ENCODE peak calls at places on chromosomes 1 and 21, in four cellular contexts. X is lower lobe of right lung, T is spleen, E is AG10803. F is an unnamed sample.

GRCh38 chr1:22665752-22666151 is 12.7 kb downstream of the C1QB start:
- DNase-seq in T (no peak), X (no peak), E (peak), F (peak)

GRCh38 chr1:220776725-220777326 is 9.9 kb upstream of the MTARC1 start:
- DNase-seq in E (peak), T (peak), X (peak), F (peak)

GRCh38 chr1:100217834-100218233 is 31.8 kb downstream of the DBT start:
- DNase-seq in E (no peak), X (no peak), T (no peak), F (no peak)

GRCh38 chr1:154972517-154973343 is 1.8 kb upstream of the CKS1B start:
- DNase-seq in X (peak), T (peak), E (peak), F (peak)

GRCh38 chr1:34683616-34684015 is 71.2 kb upstream of the GJB5 start:
- DNase-seq in X (no peak), T (no peak), E (no peak), F (no peak)

GRCh38 chr21:35234725-35235124 is 185.6 kb upstream of the RUNX1 start:
- DNase-seq in X (no peak), E (peak), T (no peak), F (peak)

GRCh38 chr1:184954232-184954995 is 19.9 kb downstream of the NIBAN1 start:
- DNase-seq in E (no peak), T (no peak), X (no peak), F (no peak)

GRCh38 chr1:200896571-200897187 is 2.0 kb downstream of the INAVA start:
- DNase-seq in T (peak), E (no peak), X (peak), F (peak)

GRCh38 chr1:70718086-70718630 is 307.1 kb downstream of the CTH start:
- DNase-seq in E (peak), X (no peak), T (no peak), F (no peak)

GRCh38 chr1:71068325-71069240 is 12.3 kb downstream of the ZRANB2 start:
- DNase-seq in X (no peak), E (peak), T (no peak), F (no peak)

GRCh38 chr1:3612123-3612522 is 815 bp upstream of the MEGF6 start:
- DNase-seq in E (no peak), X (no peak), T (no peak), F (no peak)

GRCh38 chr1:201490708-201491131 is 16.2 kb downstream of the CSRP1 start:
- DNase-seq in T (no peak), E (no peak), X (no peak), F (no peak)

GRCh38 chr1:12407050-12407961 is 177.5 kb downstream of the VPS13D start:
- DNase-seq in E (peak), T (no peak), X (no peak), F (peak)

GRCh38 chr1:179794669-179795068 is 51.6 kb downstream of the FAM163A start:
- DNase-seq in E (no peak), T (no peak), X (no peak), F (peak)

GRCh38 chr1:27027575-27028250 is 15.1 kb upstream of the TENT5B start:
- DNase-seq in X (no peak), T (no peak), E (no peak), F (peak)

GRCh38 chr21:46054447-46054846 is 43.5 kb upstream of the COL6A2 start:
- DNase-seq in T (no peak), E (peak), X (peak), F (peak)

GRCh38 chr1:204283711-204284651 is 70.2 kb upstream of the GOLT1A start:
- DNase-seq in E (no peak), X (no peak), T (no peak), F (no peak)

GRCh38 chr1:161420763-161421455 is 53.2 kb upstream of the CFAP126 start:
- DNase-seq in T (no peak), X (no peak), E (no peak), F (no peak)

GRCh38 chr1:202213361-202214088 is 19.9 kb downstream of the LGR6 start:
- DNase-seq in X (no peak), E (no peak), T (no peak), F (no peak)

GRCh38 chr1:29672955-29673507 is 436.7 kb downstream of the PTPRU start:
- DNase-seq in E (no peak), T (no peak), X (no peak), F (no peak)

DNA sequence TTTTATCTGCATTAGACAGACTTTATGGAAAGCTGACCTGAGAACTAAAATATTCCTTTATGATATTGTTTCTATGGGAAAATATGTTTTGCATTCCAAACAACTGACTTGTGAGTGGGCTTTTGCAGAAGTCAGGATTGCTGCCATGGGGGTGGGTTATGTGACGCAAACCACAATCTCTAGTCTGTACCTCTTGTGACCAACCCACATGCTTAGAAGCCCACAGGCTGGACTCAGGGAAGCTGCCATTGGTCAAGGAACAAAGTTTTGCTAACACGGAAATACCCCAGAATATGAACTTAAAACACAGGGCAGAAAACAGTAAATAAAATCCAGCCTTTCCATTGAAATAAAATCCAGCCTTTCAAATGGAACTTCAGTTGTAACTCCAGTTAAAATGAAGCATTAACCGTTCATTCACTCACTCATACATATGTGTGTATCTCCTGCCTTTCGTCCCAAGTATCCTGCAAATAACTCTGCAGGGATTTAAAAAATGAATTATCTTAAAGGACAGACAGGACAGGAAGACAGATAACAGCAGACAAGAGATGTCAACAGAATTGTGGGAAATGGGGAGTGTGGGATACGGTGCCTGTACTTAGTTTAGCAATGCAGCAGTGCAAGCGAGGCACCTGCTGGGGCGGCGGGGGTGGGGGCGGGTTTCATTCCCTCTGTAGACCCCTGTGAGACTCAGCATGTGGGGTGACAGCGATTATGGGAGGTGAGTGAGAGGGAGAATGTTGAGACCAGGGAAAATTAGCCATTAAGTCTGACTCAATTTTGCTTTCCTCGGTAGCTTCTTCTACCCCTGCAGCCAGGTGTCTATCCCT is 21.0 kb upstream of the ATF3 start:
- DNase-seq in T (no peak), E (no peak), X (no peak), F (no peak)
- H3K4me3 ChIP-seq in T (no peak), E (no peak), X (no peak), F (no peak)

DNA sequence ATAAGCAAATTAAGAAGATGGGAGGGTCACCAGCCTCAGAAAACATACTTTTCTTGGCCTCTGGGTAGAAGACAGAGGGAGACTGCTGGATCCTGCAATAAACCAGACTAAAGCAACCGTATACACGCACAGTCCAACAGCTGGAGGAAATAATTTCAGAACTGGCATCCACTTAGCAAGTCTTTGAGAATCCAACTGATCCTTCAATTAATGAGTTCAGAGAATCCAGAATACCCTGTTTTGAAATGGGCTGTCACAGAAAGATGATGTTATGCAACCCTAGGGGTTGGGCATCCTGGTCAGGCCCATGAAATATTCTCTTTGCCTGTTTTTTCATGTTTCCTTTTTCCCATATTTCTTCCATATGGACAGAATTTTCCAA is 134.0 kb upstream of the MAGI3 start:
- DNase-seq in X (no peak), T (no peak), E (no peak), F (no peak)
- H3K4me3 ChIP-seq in X (no peak), T (no peak), E (no peak), F (no peak)

GRCh38 chr1:209960926-209961325 is 22.9 kb downstream of the SYT14 start:
- DNase-seq in X (no peak), T (no peak), E (no peak), F (no peak)
- H3K4me3 ChIP-seq in X (no peak), T (no peak), E (no peak), F (no peak)

GRCh38 chr1:31704261-31705079 is 653 bp upstream of the COL16A1 start:
- DNase-seq in X (no peak), E (peak), T (no peak), F (peak)
- H3K4me3 ChIP-seq in X (peak), E (peak), T (no peak), F (peak)

GRCh38 chr1:168223261-168223660 is 2.5 kb upstream of the SFT2D2 start:
- DNase-seq in E (no peak), T (no peak), X (no peak), F (no peak)

GRCh38 chr1:168225476-168226190 is at the start of gene SFT2D2:
- DNase-seq in E (peak), X (peak), T (peak), F (peak)

GRCh38 chr1:168223681-168224515 is 1.9 kb upstream of the SFT2D2 start:
- DNase-seq in T (no peak), E (peak), X (no peak), F (peak)

GRCh38 chr1:168227620-168228019 is 1.8 kb downstream of the SFT2D2 start:
- DNase-seq in X (no peak), T (no peak), E (peak), F (peak)

GRCh38 chr1:168224991-168225390 is 813 bp upstream of the SFT2D2 start:
- DNase-seq in E (no peak), X (no peak), T (no peak), F (no peak)
- H3K4me3 ChIP-seq in E (peak), X (peak), T (peak), F (no peak)

DNA sequence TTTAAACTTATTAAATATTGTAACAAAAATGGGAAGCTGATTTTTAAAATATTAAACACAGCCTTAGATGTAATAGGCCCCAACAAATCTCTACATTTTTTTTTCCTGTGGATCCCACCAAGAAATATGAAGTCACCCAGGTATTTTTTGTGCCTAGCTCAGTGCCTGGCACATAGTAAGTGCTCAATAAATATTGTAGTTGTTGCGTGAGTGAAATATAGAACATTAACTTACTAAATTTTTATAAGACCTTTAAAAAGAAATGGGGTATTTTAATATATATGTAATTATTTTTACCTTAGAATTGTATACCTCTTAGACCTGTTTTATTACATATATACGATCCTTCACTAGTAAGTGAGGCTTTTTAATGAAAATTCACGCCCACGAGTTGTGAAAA is 569 bp upstream of the DNAH14 start:
- DNase-seq in X (no peak), E (no peak), T (no peak), F (no peak)
- H3K4me3 ChIP-seq in X (peak), E (no peak), T (peak), F (peak)

DNA sequence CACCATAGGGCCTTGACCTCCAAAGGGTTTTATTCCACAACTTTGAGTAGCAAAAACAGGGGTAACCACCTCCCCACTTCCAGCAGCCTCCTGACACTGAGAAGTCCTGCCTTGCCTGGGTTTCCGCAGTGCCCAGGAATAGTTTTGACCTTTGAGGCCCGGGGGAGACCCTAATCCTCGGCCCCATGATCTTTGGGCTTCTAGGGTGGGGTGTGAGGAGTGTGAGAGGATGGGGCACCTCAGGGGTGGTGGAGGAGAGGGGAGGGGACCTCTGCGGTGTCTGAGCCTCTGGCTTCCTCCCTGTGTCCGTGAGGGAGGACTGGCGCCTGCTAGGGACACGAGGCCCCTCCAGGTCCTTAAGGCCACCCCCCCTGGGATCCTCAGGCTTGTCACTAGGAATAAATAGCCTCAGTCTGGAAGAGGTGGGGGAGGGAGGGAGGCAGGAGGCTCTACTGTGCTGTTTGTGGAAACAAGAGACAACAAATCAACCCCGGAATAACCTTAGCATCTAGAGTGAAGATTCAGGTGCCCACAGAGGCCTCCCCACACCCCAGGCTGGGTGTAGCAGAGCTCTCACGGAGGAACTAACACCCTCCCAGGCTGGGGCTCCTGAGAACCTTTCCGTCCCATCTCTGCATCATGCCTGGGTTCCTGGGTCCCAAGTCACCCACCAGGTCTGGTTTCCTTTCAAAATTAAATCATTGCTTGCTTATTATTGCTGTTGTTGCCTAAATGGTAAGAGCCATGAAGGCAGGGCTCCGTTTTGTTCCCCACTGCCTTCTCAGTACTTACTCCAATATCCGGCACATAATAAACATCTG is 904 bp upstream of the FHL3 start:
- DNase-seq in X (no peak), E (no peak), T (no peak), F (no peak)
- H3K4me3 ChIP-seq in X (peak), E (peak), T (no peak), F (no peak)

GRCh38 chr1:77282866-77283539 is 1.2 kb downstream of the AK5 start:
- DNase-seq in E (no peak), X (no peak), T (peak), F (peak)
- H3K4me3 ChIP-seq in E (peak), X (peak), T (peak), F (peak)

F was measured in astrocyte of the spinal cord.